ENCODE peak calls at places on chromosome X, in six cellular contexts. N is naive thymus-derived CD4-positive, alpha-beta T cell; W is fibroblast of lung; I is caudate nucleus; D is aorta; V is mesenchymal stem cell. G is an unnamed sample.

GRCh38 chrX:7272301-7272700 is 124.3 kb upstream of the PUDP start:
- DNase-seq in V (peak), D (no peak), I (no peak), N (no peak), W (no peak), G (no peak)

GRCh38 chrX:54479471-54480122 is 16.4 kb downstream of the FGD1 start:
- DNase-seq in V (peak), I (no peak), W (no peak), D (no peak), N (no peak), G (no peak)

GRCh38 chrX:96379951-96380350 is 304.7 kb upstream of the DIAPH2 start:
- DNase-seq in I (no peak), V (no peak), W (no peak), D (no peak), N (no peak), G (no peak)

GRCh38 chrX:46488712-46489111 is 56.5 kb downstream of the ZNF674 start:
- DNase-seq in D (no peak), N (no peak), I (no peak), V (no peak), W (no peak), G (no peak)

GRCh38 chrX:147853701-147854100 is 58.0 kb upstream of the FMR1 start:
- DNase-seq in N (no peak), I (no peak), W (no peak), V (no peak), D (no peak), G (no peak)

GRCh38 chrX:136679581-136679980 is 31.6 kb downstream of the CD40LG start:
- DNase-seq in I (no peak), V (no peak), N (no peak), W (no peak), D (no peak), G (no peak)

GRCh38 chrX:112687189-112687691 is 7.5 kb upstream of the LHFPL1 start:
- DNase-seq in W (peak), I (no peak), V (peak), D (no peak), N (no peak), G (no peak)

GRCh38 chrX:112997991-112998390 is 157.4 kb upstream of the AMOT start:
- DNase-seq in V (no peak), I (no peak), W (no peak), N (no peak), D (no peak), G (no peak)

GRCh38 chrX:44265559-44265958 is 77.9 kb downstream of the EFHC2 start:
- DNase-seq in N (no peak), D (no peak), I (no peak), W (no peak), V (no peak), G (no peak)

GRCh38 chrX:152403515-152403914 is 47.6 kb downstream of the GABRA3 start:
- DNase-seq in N (no peak), D (no peak), V (no peak), W (no peak), I (no peak), G (no peak)

GRCh38 chrX:28042826-28043564 is 61.7 kb upstream of the DCAF8L1 start:
- DNase-seq in N (no peak), D (no peak), I (no peak), V (no peak), W (no peak), G (no peak)

GRCh38 chrX:54386314-54386713 is 28.5 kb upstream of the WNK3 start:
- DNase-seq in I (no peak), V (peak), W (peak), N (no peak), D (no peak), G (no peak)

GRCh38 chrX:48540015-48540350 is 469 bp downstream of the TBC1D25 start:
- DNase-seq in N (peak), I (peak), V (peak), D (no peak), W (peak), G (no peak)

GRCh38 chrX:130443883-130444282 is 42.1 kb downstream of the RBMX2 start:
- DNase-seq in N (no peak), I (no peak), V (no peak), D (no peak), W (no peak), G (no peak)

GRCh38 chrX:16839852-16840460 is 30.2 kb downstream of the RBBP7 start:
- DNase-seq in D (no peak), I (peak), W (peak), N (no peak), V (peak), G (no peak)

GRCh38 chrX:24167719-24168472 is 18.4 kb downstream of the ZFX start:
- DNase-seq in I (no peak), N (no peak), D (no peak), V (no peak), W (peak), G (no peak)

GRCh38 chrX:119887721-119888425 is 7.8 kb upstream of the AKAP14 start:
- DNase-seq in W (peak), D (peak), N (peak), V (peak), I (peak), G (no peak)
- H3K27ac ChIP-seq in W (no peak), D (no peak), N (no peak), V (no peak), I (no peak), G (no peak)

DNA sequence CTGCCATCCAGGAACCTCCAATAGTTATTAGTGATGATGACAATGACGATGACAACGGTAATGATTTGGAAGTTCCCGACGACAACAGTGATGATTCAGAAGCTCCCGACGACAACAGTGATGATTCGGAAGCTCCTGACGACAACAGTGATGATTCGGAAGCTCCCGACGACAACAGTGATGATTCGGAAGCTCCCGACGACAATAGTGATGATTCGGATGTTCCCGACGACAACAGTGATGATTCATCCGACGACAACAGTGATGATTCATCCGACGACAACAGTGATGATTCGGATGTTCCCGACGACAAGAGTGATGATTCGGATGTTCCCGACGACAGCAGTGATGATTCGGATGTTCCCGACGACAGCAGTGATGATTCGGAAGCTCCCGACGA is 14.7 kb downstream of the CXCR3 start:
- DNase-seq in W (no peak), D (no peak), V (peak), N (no peak), I (no peak), G (no peak)
- H3K27ac ChIP-seq in W (no peak), D (no peak), V (no peak), N (no peak), I (no peak), G (no peak)

DNA sequence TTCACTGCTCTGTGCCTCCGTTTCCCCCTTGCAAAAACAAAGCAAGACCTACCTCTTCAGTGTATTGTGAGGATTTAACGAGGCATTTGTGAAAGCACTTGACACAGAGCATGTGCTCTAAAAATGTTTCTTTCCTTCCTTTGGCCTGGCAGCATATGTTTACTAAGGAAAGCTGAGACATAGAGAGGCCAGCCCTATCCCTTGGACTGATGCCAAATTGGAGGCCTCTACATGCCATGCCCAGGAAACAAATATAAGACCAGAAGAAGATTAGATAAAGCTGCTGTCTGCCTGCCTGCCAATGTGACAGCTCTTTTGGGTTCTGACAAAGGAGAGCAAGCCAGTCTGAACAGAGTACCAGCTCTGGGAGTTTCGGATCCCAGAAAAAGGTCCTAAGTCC is 25.6 kb downstream of the OTUD6A start:
- DNase-seq in V (peak), W (no peak), I (no peak), D (no peak), N (no peak), G (no peak)
- H3K27ac ChIP-seq in V (no peak), W (peak), I (no peak), D (no peak), N (no peak), G (no peak)

GRCh38 chrX:140765043-140765784 is 55.7 kb downstream of the LINC00632 start:
- DNase-seq in I (no peak), V (peak), N (no peak), D (peak), W (peak), G (no peak)
- H3K27ac ChIP-seq in I (no peak), V (peak), N (no peak), D (no peak), W (peak), G (no peak)